ENCODE peak calls at places on chromosomes 2 and 18, in four cellular contexts. K is stomach, M is testis, J is uterus. O is an unnamed sample.

GRCh38 chr18:51194604-51195003 is 2.9 kb downstream of the MEX3C start:
- DNase-seq in K (no peak), M (no peak), J (no peak), O (no peak)

GRCh38 chr2:130749078-130749477 is 6.3 kb upstream of the AMER3 start:
- DNase-seq in J (no peak), M (no peak), K (no peak), O (no peak)

GRCh38 chr2:111157798-111158197 is 37.1 kb downstream of the BCL2L11 start:
- DNase-seq in J (no peak), M (no peak), K (no peak), O (no peak)

GRCh38 chr2:146317959-146318358 is 1526.9 kb upstream of the ACVR2A start:
- DNase-seq in J (no peak), M (no peak), K (no peak), O (no peak)

GRCh38 chr2:163155279-163155883 is 316.8 kb upstream of the KCNH7 start:
- DNase-seq in K (no peak), M (no peak), J (no peak), O (no peak)

GRCh38 chr18:3877678-3878077 is 427.7 kb downstream of the TGIF1 start:
- DNase-seq in J (no peak), K (no peak), M (no peak), O (no peak)

GRCh38 chr2:240394549-240394948 is 40.9 kb upstream of the GPC1 start:
- DNase-seq in M (peak; percentile 9), K (no peak), J (no peak), O (no peak)

GRCh38 chr2:100733344-100734187 is 86.4 kb upstream of the NPAS2 start:
- DNase-seq in M (peak; percentile 38), J (peak; percentile 61), K (no peak), O (peak; percentile 24)

GRCh38 chr2:80068068-80068467 is 236.5 kb downstream of the LRRTM1 start:
- DNase-seq in J (no peak), K (no peak), M (no peak), O (no peak)

GRCh38 chr18:78725426-78725825 is 254.2 kb upstream of the SALL3 start:
- DNase-seq in J (no peak), K (peak; percentile 18), M (no peak), O (no peak)
- H3K9me3 ChIP-seq in J (no peaks in the 10 kb centered on the region), K (no peaks in the 10 kb centered on the region), M (no peaks in the 10 kb centered on the region), O (no peaks in the 10 kb centered on the region)

GRCh38 chr2:218216674-218217365 is at the start of gene ARPC2:
- DNase-seq in J (peak; percentile 95), M (peak; percentile 96), K (peak; percentile 96), O (peak; percentile 89)
- TF ChIP-seq POLR2A in J (peak; percentile 87), M (peak; percentile 65), K (peak; percentile 30), O (peak; percentile 92)

GRCh38 chr2:239266779-239267410 is 133.9 kb downstream of the HDAC4 start:
- DNase-seq in J (no peak), M (no peak), K (peak; percentile 22), O (no peak)
- H3K4me1 ChIP-seq in J (peaks cover 3% of the 10 kb centered on the region), M (peaks cover 50% of the 10 kb centered on the region), K (peaks cover 95% of the 10 kb centered on the region), O (no peaks in the 10 kb centered on the region)

DNA sequence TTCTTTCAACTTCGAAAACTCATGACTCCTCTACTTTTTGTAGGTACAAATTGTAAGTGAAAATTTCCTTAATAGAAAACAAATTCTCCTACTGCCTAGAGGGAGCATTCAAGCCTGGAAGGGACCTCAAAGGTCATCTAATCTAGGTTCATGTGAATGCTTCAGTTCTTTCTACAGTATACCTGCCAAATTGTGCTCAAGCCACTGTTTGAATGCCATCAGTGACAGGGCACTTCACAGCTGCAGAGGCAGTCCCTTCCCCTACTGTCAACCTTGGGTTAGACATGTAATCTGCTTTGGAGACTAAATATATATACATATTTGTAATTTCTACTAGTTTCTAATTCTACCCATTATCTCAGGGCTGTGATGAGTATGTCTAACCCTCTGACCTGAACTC is 681.3 kb upstream of the CDH2 start:
- DNase-seq in M (no peak), J (no peak), K (no peak), O (no peak)
- H3K9me3 ChIP-seq in M (no peaks in the 10 kb centered on the region), J (no peaks in the 10 kb centered on the region), K (no peaks in the 10 kb centered on the region), O (no peaks in the 10 kb centered on the region)

GRCh38 chr2:68385232-68385906 is 20.3 kb downstream of the PLEK start:
- DNase-seq in J (no peak), M (no peak), K (no peak), O (no peak)
- TF ChIP-seq POLR2A in J (no peak), M (no peak), K (no peak), O (no peak)

GRCh38 chr2:10333966-10334365 is 31.3 kb downstream of the HPCAL1 start:
- DNase-seq in M (no peak), J (no peak), K (no peak), O (no peak)

GRCh38 chr2:10333247-10333613 is 30.5 kb downstream of the HPCAL1 start:
- DNase-seq in M (no peak), J (no peak), K (no peak), O (no peak)

GRCh38 chr2:10331033-10331701 is 28.5 kb downstream of the HPCAL1 start:
- DNase-seq in J (peak; percentile 46), K (peak; percentile 78), M (no peak), O (peak; percentile 40)

GRCh38 chr2:10331702-10332401 is 29.1 kb downstream of the HPCAL1 start:
- DNase-seq in J (no peak), M (no peak), K (no peak), O (no peak)

GRCh38 chr2:10332402-10333246 is 29.9 kb downstream of the HPCAL1 start:
- DNase-seq in J (no peak), K (no peak), M (no peak), O (no peak)
- H3K4me1 ChIP-seq in J (no peaks in the 10 kb centered on the region), K (peaks cover 57% of the 10 kb centered on the region), M (peaks cover 10% of the 10 kb centered on the region), O (peaks cover 44% of the 10 kb centered on the region)